ENCODE peak calls at places on chromosomes 5 and 9, in six cellular contexts. R is hepatocyte; Z is Peyer's patch; V is CD4-positive, alpha-beta memory T cell; K is fibroblast of lung; U is upper lobe of left lung. E is an unnamed sample. For H3K4me1, the result is how much of the 10 kb centered on the place peaks cover.

GRCh38 chr9:76895186-76895585 is 10.7 kb downstream of the PRUNE2 start:
- DNase-seq in R (no peak), Z (no peak), V (no peak), K (peak), U (no peak), E (no peak)

GRCh38 chr5:88846434-88846833 is 36.5 kb downstream of the MEF2C start:
- DNase-seq in R (no peak), Z (no peak), V (no peak), K (no peak), U (no peak), E (no peak)

GRCh38 chr5:128574041-128574440 is 36.0 kb upstream of the FBN2 start:
- DNase-seq in R (no peak), Z (no peak), V (no peak), K (peak), U (no peak), E (no peak)

GRCh38 chr9:69324549-69325401 is at the start of gene ENTREP1:
- DNase-seq in R (peak), Z (no peak), V (no peak), K (peak), U (peak), E (peak)

GRCh38 chr5:119063579-119064379 is 7.1 kb upstream of the DMXL1 start:
- DNase-seq in R (peak), Z (no peak), V (no peak), K (peak), U (no peak), E (no peak)

GRCh38 chr9:134589748-134590147 is 51.9 kb upstream of the COL5A1 start:
- DNase-seq in R (no peak), Z (no peak), V (no peak), K (no peak), U (peak), E (no peak)

GRCh38 chr9:89661391-89661949 is 56.7 kb downstream of the GADD45G start:
- DNase-seq in R (peak), Z (no peak), V (no peak), K (peak), U (peak), E (peak)

GRCh38 chr5:53105611-53106300 is 3.8 kb downstream of the MOCS2 start:
- DNase-seq in R (no peak), Z (no peak), V (no peak), K (no peak), U (no peak), E (no peak)

GRCh38 chr9:133506653-133507038 is 18.1 kb downstream of the MYMK start:
- DNase-seq in R (no peak), Z (no peak), V (no peak), K (peak), U (peak), E (no peak)

GRCh38 chr9:134469041-134469875 is 143.0 kb downstream of the RXRA start:
- DNase-seq in R (peak), Z (no peak), V (no peak), K (peak), U (peak), E (no peak)

GRCh38 chr5:24110019-24110615 is 534.7 kb downstream of the CDH10 start:
- DNase-seq in R (peak), Z (no peak), V (no peak), K (peak), U (no peak), E (no peak)

GRCh38 chr5:115372121-115372520 is 75.7 kb upstream of the CCDC112 start:
- DNase-seq in R (no peak), Z (no peak), V (no peak), K (peak), U (no peak), E (no peak)

GRCh38 chr5:35644543-35644942 is 26.9 kb downstream of the SPEF2 start:
- DNase-seq in R (no peak), Z (no peak), V (no peak), K (no peak), U (no peak), E (no peak)

GRCh38 chr5:159331099-159331973 is 1.0 kb upstream of the IL12B start:
- DNase-seq in R (peak), Z (peak), V (peak), K (peak), U (peak), E (peak)

GRCh38 chr5:88682797-88683496 is 200.0 kb downstream of the MEF2C start:
- DNase-seq in R (no peak), Z (no peak), V (no peak), K (no peak), U (no peak), E (no peak)

GRCh38 chr9:102354041-102354440 is 615.6 kb upstream of the GRIN3A start:
- DNase-seq in R (no peak), Z (no peak), V (no peak), K (no peak), U (no peak), E (no peak)

GRCh38 chr5:125595845-125596244 is 827.4 kb upstream of the GRAMD2B start:
- DNase-seq in R (no peak), Z (no peak), V (no peak), K (no peak), U (no peak), E (no peak)

GRCh38 chr5:177327539-177328522 is 16.1 kb upstream of the MXD3 start:
- DNase-seq in R (no peak), Z (no peak), V (no peak), K (peak), U (no peak), E (no peak)

GRCh38 chr5:38994329-38994927 is 79.8 kb downstream of the RICTOR start:
- DNase-seq in R (peak), Z (no peak), V (peak), K (peak), U (no peak), E (no peak)

GRCh38 chr5:168157141-168157540 is 134.3 kb upstream of the WWC1 start:
- DNase-seq in R (no peak), Z (no peak), V (no peak), K (no peak), U (no peak), E (no peak)

GRCh38 chr5:166961028-166961427 is 1330.4 kb upstream of the WWC1 start:
- DNase-seq in R (no peak), Z (no peak), V (no peak), K (peak), U (no peak), E (peak)

GRCh38 chr5:157961828-157962390 is 103.0 kb upstream of the CLINT1 start:
- DNase-seq in R (no peak), Z (no peak), V (no peak), K (no peak), U (no peak), E (peak)

GRCh38 chr5:80962630-80963520 is 2.7 kb downstream of the RASGRF2 start:
- DNase-seq in R (no peak), Z (no peak), V (no peak), K (no peak), U (no peak), E (no peak)

GRCh38 chr5:67095346-67095871 is 101.2 kb downstream of the CD180 start:
- DNase-seq in R (peak), Z (peak), V (no peak), K (peak), U (peak), E (no peak)

GRCh38 chr9:124372038-124372437 is 43.2 kb downstream of the PSMB7 start:
- DNase-seq in R (no peak), Z (no peak), V (no peak), K (no peak), U (no peak), E (no peak)

GRCh38 chr9:17906204-17906840 is 327.5 kb downstream of the SH3GL2 start:
- DNase-seq in R (peak), Z (no peak), V (no peak), K (no peak), U (no peak), E (no peak)

GRCh38 chr9:88049677-88050307 is 75.5 kb upstream of the CDK20 start:
- DNase-seq in R (no peak), Z (no peak), V (no peak), K (no peak), U (no peak), E (no peak)

GRCh38 chr9:20728493-20729220 is 44.6 kb downstream of the FOCAD start:
- DNase-seq in R (peak), Z (no peak), V (no peak), K (peak), U (no peak), E (peak)

GRCh38 chr5:73411927-73412596 is 36.5 kb downstream of the FOXD1 start:
- DNase-seq in R (no peak), Z (no peak), V (no peak), K (peak), U (no peak), E (no peak)

GRCh38 chr5:146188358-146188757 is 5.9 kb upstream of the LARS1 start:
- DNase-seq in R (no peak), Z (no peak), V (no peak), K (peak), U (no peak), E (no peak)

GRCh38 chr9:82332774-82333152 is 344.2 kb downstream of the SPATA31D1 start:
- DNase-seq in R (no peak), Z (no peak), V (no peak), K (peak), U (no peak), E (peak)

GRCh38 chr9:134560206-134560605 is 81.4 kb upstream of the COL5A1 start:
- DNase-seq in R (peak), Z (no peak), V (no peak), K (no peak), U (peak), E (no peak)

GRCh38 chr9:90943341-90943740 is 141.7 kb downstream of the SYK start:
- DNase-seq in R (no peak), Z (no peak), V (no peak), K (peak), U (no peak), E (no peak)

GRCh38 chr9:134928796-134929559 is 11.3 kb upstream of the FCN1 start:
- DNase-seq in R (no peak), Z (no peak), V (no peak), K (no peak), U (peak), E (no peak)

GRCh38 chr5:82884821-82885471 is 192.2 kb downstream of the TMEM167A start:
- DNase-seq in R (no peak), Z (no peak), V (no peak), K (peak), U (no peak), E (no peak)

GRCh38 chr5:32265902-32266301 is 46.8 kb downstream of the MTMR12 start:
- DNase-seq in R (no peak), Z (no peak), V (no peak), K (no peak), U (no peak), E (no peak)

GRCh38 chr5:61306531-61307195 is 25.4 kb upstream of the ZSWIM6 start:
- DNase-seq in R (peak), Z (no peak), V (no peak), K (peak), U (no peak), E (peak)

GRCh38 chr9:4066120-4066519 is 233.7 kb downstream of the GLIS3 start:
- DNase-seq in R (peak), Z (no peak), V (no peak), K (peak), U (no peak), E (no peak)

GRCh38 chr9:124868511-124869465 is 6.9 kb downstream of the ARPC5L start:
- DNase-seq in R (peak), Z (peak), V (peak), K (peak), U (peak), E (peak)

GRCh38 chr5:68240771-68241170 is 25.2 kb downstream of the PIK3R1 start:
- DNase-seq in R (no peak), Z (no peak), V (no peak), K (no peak), U (no peak), E (no peak)
- H3K4me1 ChIP-seq in R (under half), Z (under half), V (half or more), K (under half), U (under half), E (under half)

DNA sequence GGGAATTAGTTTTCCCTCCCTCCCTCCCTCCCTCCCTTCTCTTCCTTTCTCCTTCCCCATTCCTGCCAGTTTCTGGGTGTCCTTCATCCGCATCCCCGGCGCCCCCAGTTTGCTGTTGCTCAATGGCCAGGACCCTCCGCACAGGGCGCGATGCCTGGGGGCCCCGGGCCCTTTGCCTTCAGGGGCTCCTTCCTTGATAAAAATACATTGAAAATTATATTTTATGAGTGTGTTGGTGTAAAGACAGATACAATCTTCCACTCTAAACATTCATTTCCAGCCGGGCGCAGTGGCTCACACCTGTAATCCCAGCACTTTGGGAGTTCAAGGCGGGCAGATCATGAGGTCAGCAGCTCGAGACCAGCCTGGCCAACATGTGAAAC is 7.6 kb upstream of the AGPAT2 start:
- DNase-seq in R (no peak), Z (no peak), V (no peak), K (no peak), U (no peak), E (no peak)
- H3K4me1 ChIP-seq in R (under half), Z (under half), V (under half), K (under half), U (half or more), E (under half)

GRCh38 chr5:175696139-175696854 is 38.4 kb downstream of the HRH2 start:
- DNase-seq in R (peak), Z (peak), V (peak), K (no peak), U (peak), E (peak)
- H3K4me1 ChIP-seq in R (under half), Z (under half), V (under half), K (under half), U (under half), E (under half)

GRCh38 chr9:72044095-72044494 is 16.3 kb downstream of the C9orf57 start:
- DNase-seq in R (peak), Z (no peak), V (no peak), K (no peak), U (no peak), E (no peak)

GRCh38 chr9:72042928-72043327 is 17.5 kb downstream of the C9orf57 start:
- DNase-seq in R (no peak), Z (no peak), V (no peak), K (no peak), U (no peak), E (no peak)

GRCh38 chr9:72046593-72047456 is 13.6 kb downstream of the C9orf57 start:
- DNase-seq in R (no peak), Z (no peak), V (no peak), K (no peak), U (no peak), E (no peak)

GRCh38 chr9:72052122-72052521 is 8.3 kb downstream of the C9orf57 start:
- DNase-seq in R (no peak), Z (no peak), V (no peak), K (no peak), U (no peak), E (no peak)

DNA sequence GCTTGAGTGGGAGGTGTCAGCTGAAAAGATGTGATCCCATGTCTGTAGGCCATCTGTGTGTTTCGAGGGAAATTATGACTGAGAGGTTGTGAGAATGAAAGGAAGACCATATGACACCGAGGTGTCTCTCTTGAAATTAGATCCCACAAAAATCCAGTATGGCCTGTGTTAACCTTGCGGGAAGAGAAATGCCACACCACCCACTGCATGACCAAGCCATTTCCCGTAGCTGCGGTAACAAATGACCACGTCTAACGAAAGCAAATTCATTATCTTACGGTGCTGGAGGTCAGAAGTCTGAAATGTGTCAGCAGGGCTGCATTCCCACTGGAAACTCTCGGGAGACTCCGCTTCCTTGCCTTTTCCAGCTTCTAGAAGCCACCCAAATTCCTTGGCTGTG is 11.6 kb downstream of the C9orf57 start:
- DNase-seq in R (no peak), Z (no peak), V (no peak), K (peak), U (no peak), E (no peak)
- H3K4me1 ChIP-seq in R (under half), Z (under half), V (under half), K (under half), U (under half), E (under half)

E was measured in SJCRH30.